ENCODE peak calls at places on chromosomes 1 and 21, in nine cellular contexts. S, U, Q, W, E, A, R, C and L are unnamed samples.

GRCh38 chr1:115179397-115179835 is 90.1 kb upstream of the TSPAN2 start:
- DNase-seq in C (no peak), U (peak), E (peak), A (no peak), R (peak), Q (peak), W (peak), S (no peak), L (no peak)

GRCh38 chr1:231836227-231836893 is 209.8 kb downstream of the DISC1 start:
- DNase-seq in C (no peak), R (no peak), S (no peak), A (no peak), W (no peak), E (peak), Q (no peak), U (no peak), L (no peak)

GRCh38 chr1:181676269-181676668 is 193.0 kb downstream of the CACNA1E start:
- DNase-seq in A (peak), R (peak), U (peak), C (peak), Q (peak), E (peak), W (peak), S (peak), L (no peak)

GRCh38 chr1:185628102-185628501 is 106.1 kb upstream of the HMCN1 start:
- DNase-seq in S (no peak), E (no peak), C (no peak), R (no peak), A (no peak), U (no peak), W (no peak), Q (no peak), L (no peak)

GRCh38 chr21:31334648-31335121 is 9.4 kb downstream of the TIAM1 start:
- DNase-seq in A (no peak), W (no peak), C (peak), E (no peak), S (no peak), U (no peak), Q (no peak), R (no peak), L (no peak)

GRCh38 chr1:77370588-77371306 is 88.9 kb downstream of the AK5 start:
- DNase-seq in S (no peak), W (no peak), A (no peak), C (no peak), E (no peak), R (peak), Q (no peak), U (no peak), L (no peak)

GRCh38 chr1:231856426-231856825 is 229.8 kb downstream of the DISC1 start:
- DNase-seq in Q (no peak), C (no peak), U (no peak), E (no peak), A (no peak), W (no peak), R (no peak), S (peak), L (no peak)

GRCh38 chr1:16224472-16224871 is 12.0 kb upstream of the ARHGEF19 start:
- DNase-seq in E (no peak), R (no peak), C (no peak), U (no peak), S (no peak), A (no peak), Q (no peak), W (no peak), L (no peak)

GRCh38 chr1:208997726-208998312 is 585.7 kb upstream of the CAMK1G start:
- DNase-seq in U (peak), S (peak), Q (no peak), W (no peak), E (no peak), C (peak), R (no peak), A (no peak), L (no peak)

GRCh38 chr1:198890531-198890930 is 251.7 kb downstream of the PTPRC start:
- DNase-seq in W (no peak), R (peak), C (no peak), S (no peak), E (no peak), U (no peak), Q (no peak), A (no peak), L (no peak)

GRCh38 chr1:216723274-216723780 is at the start of gene ESRRG:
- DNase-seq in Q (no peak), U (no peak), A (no peak), S (peak), R (no peak), C (peak), W (no peak), E (peak), L (no peak)

GRCh38 chr1:178037510-178038253 is 56.2 kb upstream of the RASAL2 start:
- DNase-seq in R (no peak), E (peak), S (peak), A (no peak), C (peak), U (peak), Q (peak), W (peak), L (peak)

GRCh38 chr1:236417325-236417724 is 23.2 kb downstream of the EDARADD start:
- DNase-seq in S (no peak), E (no peak), A (no peak), W (no peak), C (no peak), U (no peak), Q (no peak), R (no peak), L (no peak)

GRCh38 chr1:172929006-172929405 is 121.7 kb downstream of the TNFSF18 start:
- DNase-seq in W (no peak), C (no peak), Q (no peak), R (no peak), U (no peak), E (no peak), S (no peak), A (no peak), L (no peak)

GRCh38 chr21:42452401-42453018 is 43.5 kb downstream of the RSPH1 start:
- DNase-seq in E (no peak), S (no peak), R (no peak), Q (no peak), C (no peak), U (no peak), A (no peak), W (no peak), L (no peak)

GRCh38 chr1:161706483-161707347 is at the start of gene FCRLA:
- DNase-seq in Q (no peak), C (no peak), A (peak), S (no peak), W (no peak), U (no peak), E (no peak), R (no peak), L (no peak)

GRCh38 chr1:176717052-176717754 is 254.2 kb downstream of the PAPPA2 start:
- DNase-seq in R (no peak), S (peak), Q (no peak), W (no peak), U (no peak), E (no peak), A (no peak), C (peak), L (no peak)
- TF ChIP-seq CTCF in R (no peak), S (peak), Q (no peak), W (no peak), U (no peak), E (no peak), A (no peak), C (no peak), L (no peak)

GRCh38 chr1:41616563-41616962 is 132.1 kb upstream of the EDN2 start:
- DNase-seq in R (no peak), C (no peak), U (no peak), W (no peak), Q (no peak), S (no peak), A (no peak), E (no peak), L (no peak)
- TF ChIP-seq REST in R (no peak), C (no peak), U (no peak), W (no peak), Q (no peak), S (no peak), A (no peak), E (no peak), L (no peak)

DNA sequence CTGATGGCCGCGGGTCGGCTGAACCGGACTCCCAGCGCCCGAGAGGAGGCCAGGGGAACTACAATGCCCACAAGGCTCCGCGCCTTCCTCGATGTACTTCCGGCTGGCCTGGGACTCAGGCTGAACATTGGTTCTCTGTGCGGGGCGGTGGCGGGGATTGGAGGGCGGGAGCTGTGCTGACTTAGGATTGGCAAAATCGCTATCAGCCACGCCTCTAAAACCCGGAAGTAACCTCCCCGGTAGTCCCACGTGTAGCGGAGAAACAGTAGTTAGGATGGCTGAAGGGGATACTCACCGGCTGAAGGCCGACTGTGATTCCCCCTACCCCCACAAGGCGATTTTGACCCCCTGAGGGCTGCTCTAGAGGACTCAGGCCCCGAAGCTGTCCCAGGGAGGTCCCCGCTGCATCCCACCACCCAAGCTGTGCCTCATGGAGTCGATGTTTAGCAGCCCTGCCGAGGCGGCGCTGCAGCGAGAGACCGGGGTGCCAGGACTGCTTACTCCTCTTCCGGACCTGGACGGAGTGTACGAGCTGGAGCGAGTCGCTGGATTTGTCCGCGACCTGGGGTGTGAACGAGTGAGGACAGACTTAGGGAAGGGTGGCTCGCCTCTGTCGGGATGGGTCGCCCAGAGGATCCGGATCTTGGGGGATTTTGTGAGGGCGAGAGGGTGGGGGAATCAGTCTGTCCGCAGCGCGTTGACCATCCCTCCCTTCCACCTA is at the start of gene DPH2:
- DNase-seq in Q (peak), C (peak), E (peak), W (peak), A (peak), R (peak), U (peak), S (peak), L (peak)
- TF ChIP-seq CTCF in Q (peak), C (peak), E (peak), W (peak), A (no peak), R (no peak), U (no peak), S (no peak), L (no peak)

DNA sequence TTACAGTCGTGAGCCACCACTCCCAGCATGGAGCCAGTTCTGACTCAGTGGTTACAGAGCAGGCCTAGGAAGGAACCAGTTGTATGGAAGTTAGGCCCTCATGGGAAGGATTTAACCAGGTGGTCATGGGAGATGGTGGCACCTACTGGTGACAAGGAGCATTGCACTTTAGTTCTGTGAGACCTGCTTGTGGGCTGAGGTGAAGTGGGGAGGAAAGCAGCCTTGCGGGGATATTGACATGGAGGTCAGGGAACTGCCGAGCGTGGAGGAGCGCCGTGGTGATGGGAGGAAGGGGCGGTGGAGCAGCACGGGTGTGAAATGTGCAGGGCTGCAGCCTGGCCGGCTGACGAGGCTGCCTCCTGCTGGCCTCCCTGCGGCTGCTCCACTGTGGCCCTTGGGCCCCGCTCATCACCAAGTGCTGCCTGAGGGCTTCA is 100.4 kb downstream of the GALNT2 start:
- DNase-seq in R (peak), Q (peak), U (peak), S (peak), A (peak), W (peak), C (peak), E (peak), L (no peak)
- TF ChIP-seq REST in R (no peak), Q (no peak), U (no peak), S (no peak), A (no peak), W (no peak), C (no peak), E (no peak), L (no peak)

DNA sequence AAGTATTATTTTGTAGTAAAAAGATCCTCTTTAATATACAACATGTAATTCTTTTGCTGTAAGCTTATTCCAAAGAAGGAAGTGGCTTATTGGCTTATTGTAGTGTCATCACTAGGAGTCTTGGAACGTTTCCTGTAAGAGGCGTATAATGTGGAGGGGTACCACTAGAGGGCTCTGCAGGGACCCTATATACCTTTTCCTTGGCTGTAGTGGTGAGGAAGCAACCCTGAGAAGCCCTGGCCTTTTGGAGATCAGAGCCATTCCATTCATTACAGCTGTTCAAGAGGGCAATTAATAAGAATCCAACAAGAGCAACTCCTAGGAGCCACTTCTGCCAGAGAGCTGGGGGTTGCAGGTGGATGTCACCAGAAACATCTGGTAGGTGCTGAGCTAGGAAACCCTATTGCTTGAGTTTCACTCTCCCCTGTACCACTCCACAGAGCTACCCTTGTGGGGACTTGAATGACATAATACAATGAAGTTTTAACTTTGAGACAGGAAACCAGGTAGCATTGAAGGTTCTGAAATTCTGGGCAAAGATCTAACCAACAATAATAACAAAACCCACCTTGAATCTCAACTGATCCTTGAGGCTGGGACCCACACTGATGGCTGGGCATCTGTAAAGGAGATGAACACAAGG is 160.4 kb upstream of the COA6 start:
- DNase-seq in U (peak), R (peak), A (peak), C (peak), E (peak), S (peak), Q (no peak), W (peak), L (peak)
- TF ChIP-seq CTCF in U (peak), R (peak), A (peak), C (peak), E (peak), S (peak), Q (peak), W (peak), L (peak)

GRCh38 chr1:32201011-32201855 is 838 bp downstream of the CCDC28B start:
- DNase-seq in A (peak), R (no peak), U (no peak), C (peak), S (peak), E (no peak), Q (no peak), W (peak), L (no peak)

GRCh38 chr1:32199717-32200072 is 700 bp upstream of the CCDC28B start:
- DNase-seq in E (no peak), U (no peak), C (peak), S (no peak), W (no peak), R (no peak), A (no peak), Q (no peak), L (no peak)

GRCh38 chr1:32199043-32199716 is 1.2 kb upstream of the CCDC28B start:
- DNase-seq in U (no peak), W (no peak), C (no peak), A (no peak), Q (no peak), R (no peak), E (no peak), S (no peak), L (no peak)

GRCh38 chr1:32198237-32199042 is 2.0 kb upstream of the CCDC28B start:
- DNase-seq in C (no peak), S (no peak), U (no peak), E (no peak), Q (no peak), W (no peak), A (no peak), R (no peak), L (no peak)

GRCh38 chr1:32200226-32201010 is at the start of gene CCDC28B:
- DNase-seq in Q (no peak), E (no peak), C (peak), A (peak), U (peak), R (no peak), W (peak), S (peak), L (peak)
- TF ChIP-seq REST in Q (no peak), E (no peak), C (no peak), A (no peak), U (no peak), R (no peak), W (no peak), S (no peak), L (no peak)

GRCh38 chr1:118563969-118564951 is 379.2 kb upstream of the SPAG17 start:
- DNase-seq in W (no peak), E (no peak), U (no peak), Q (no peak), R (no peak), C (no peak), A (peak), S (peak), L (peak)
- TF ChIP-seq CTCF in W (no peak), E (peak), U (no peak), Q (no peak), R (no peak), C (no peak), A (no peak), S (peak), L (no peak)

GRCh38 chr21:46099476-46099875 is 1.6 kb downstream of the COL6A2 start:
- DNase-seq in U (no peak), W (peak), Q (no peak), R (no peak), S (peak), C (peak), E (peak), A (no peak), L (no peak)
- TF ChIP-seq REST in U (no peak), W (no peak), Q (no peak), R (no peak), S (no peak), C (no peak), E (no peak), A (no peak), L (no peak)

GRCh38 chr1:211680752-211681327 is 5.4 kb upstream of the NEK2 start:
- DNase-seq in U (peak), Q (peak), A (peak), E (peak), W (peak), R (peak), S (peak), C (peak), L (peak)
- TF ChIP-seq CTCF in U (peak), Q (peak), A (peak), E (peak), W (peak), R (peak), S (peak), C (peak), L (peak)